ENCODE peak calls at places on chromosome 2, in four cellular contexts. X is activated effector memory CD4-positive, alpha-beta T cell treated with Interleukin-2 at 50 U/mL for 16 hours; S is uterus; E is NCI-H2029 treated with DMSO at 0.1 percent for 48 hours. C is an unnamed sample.
A peak's percentile ranks its signal among the peaks of the same experiment; 100 is the strongest.

GRCh38 chr2:55420901-55421300 is 1.2 kb upstream of the CCDC88A start:
- DNase-seq in S (no peak), X (no peak), E (no peak), C (no peak)

GRCh38 chr2:43424262-43425207 is 171.3 kb downstream of the THADA start:
- DNase-seq in S (no peak), E (no peak), X (no peak), C (no peak)

GRCh38 chr2:137467246-137467862 is 496.9 kb upstream of the HNMT start:
- DNase-seq in E (no peak), S (no peak), X (no peak), C (no peak)

GRCh38 chr2:128361376-128362131 is 42.9 kb upstream of the HS6ST1 start:
- DNase-seq in X (no peak), E (no peak), S (no peak), C (no peak)

GRCh38 chr2:205484717-205485116 is 197.6 kb upstream of the NRP2 start:
- DNase-seq in E (no peak), S (no peak), X (no peak), C (no peak)

GRCh38 chr2:160837416-160837815 is 322.8 kb upstream of the TANK start:
- DNase-seq in X (no peak), S (no peak), E (no peak), C (no peak)

GRCh38 chr2:74515271-74516069 is 1.2 kb downstream of the TLX2 start:
- DNase-seq in S (no peak), X (no peak), E (no peak), C (no peak)

GRCh38 chr2:42101641-42102605 is 54.1 kb downstream of the PKDCC start:
- DNase-seq in X (peak; percentile 87), S (peak; percentile 67), E (peak; percentile 34), C (peak; percentile 75)

GRCh38 chr2:113692698-113693428 is 63.6 kb downstream of the SLC35F5 start:
- DNase-seq in S (no peak), E (no peak), X (no peak), C (no peak)

GRCh38 chr2:69122271-69122670 is 109.3 kb downstream of the ANTXR1 start:
- DNase-seq in X (no peak), S (no peak), E (no peak), C (no peak)

GRCh38 chr2:41779873-41780272 is 267.9 kb upstream of the PKDCC start:
- DNase-seq in X (no peak), E (no peak), S (no peak), C (no peak)

GRCh38 chr2:10271509-10271908 is 31.2 kb upstream of the HPCAL1 start:
- DNase-seq in X (no peak), S (no peak), E (no peak), C (no peak)

GRCh38 chr2:97785818-97786217 is 72.4 kb downstream of the ZAP70 start:
- DNase-seq in E (no peak), S (no peak), X (no peak), C (no peak)

GRCh38 chr2:161237397-161238263 is 70.6 kb upstream of the PSMD14 start:
- DNase-seq in S (peak; percentile 70), X (peak; percentile 38), E (no peak), C (peak; percentile 70)

GRCh38 chr2:113230531-113230930 is 48.2 kb downstream of the PAX8 start:
- DNase-seq in E (no peak), S (no peak), X (no peak), C (no peak)

GRCh38 chr2:2932692-2933305 is 444.8 kb downstream of the EIPR1 start:
- DNase-seq in S (no peak), E (no peak), X (no peak), C (no peak)

GRCh38 chr2:201536046-201536445 is 84.5 kb downstream of the STRADB start:
- DNase-seq in S (no peak), X (no peak), E (no peak), C (no peak)

GRCh38 chr2:235394278-235394828 is 99.5 kb upstream of the AGAP1 start:
- DNase-seq in E (no peak), S (no peak), X (no peak), C (no peak)

GRCh38 chr2:176682278-176682677 is 413.0 kb downstream of the MTX2 start:
- DNase-seq in S (no peak), X (no peak), E (no peak), C (no peak)

GRCh38 chr2:64406407-64406774 is 47.6 kb upstream of the LGALSL start:
- DNase-seq in S (peak; percentile 22), X (no peak), E (no peak), C (peak; percentile 41)

GRCh38 chr2:60868589-60869273 is 12.6 kb upstream of the REL start:
- DNase-seq in X (no peak), S (no peak), E (no peak), C (no peak)

GRCh38 chr2:54332386-54332785 is 76.4 kb upstream of the TSPYL6 start:
- DNase-seq in X (no peak), E (no peak), S (no peak), C (no peak)

GRCh38 chr2:52964916-52965530 is 802.6 kb upstream of the CHAC2 start:
- DNase-seq in X (no peak), E (peak; percentile 33), S (no peak), C (no peak)

GRCh38 chr2:46803551-46803885 is 112.1 kb downstream of the MCFD2 start:
- DNase-seq in S (no peak), E (no peak), X (no peak), C (no peak)

GRCh38 chr2:69428981-69429380 is 8.3 kb downstream of the NFU1 start:
- DNase-seq in E (no peak), S (no peak), X (no peak), C (no peak)